ENCODE peak calls at places on chromosomes 4 and X, in six cellular contexts. P is suprapubic skin, M is uterus, U is transverse colon, V is body of pancreas, E is testis. K is an unnamed sample.

GRCh38 chr4:76622126-76622525 is 187.1 kb downstream of the SHROOM3 start:
- DNase-seq in E (no peak), M (no peak), V (peak; percentile 53), U (peak; percentile 27), P (no peak), K (no peak)

GRCh38 chr4:30718021-30718888 is 1.9 kb upstream of the PCDH7 start:
- DNase-seq in V (peak; percentile 22), U (peak; percentile 19), P (no peak), E (peak; percentile 31), M (peak; percentile 57), K (no peak)

GRCh38 chr4:169335331-169335730 is 64.6 kb upstream of the SH3RF1 start:
- DNase-seq in E (no peak), U (no peak), V (no peak), P (no peak), M (no peak), K (no peak)

GRCh38 chr4:88949605-88950004 is 107.4 kb downstream of the FAM13A start:
- DNase-seq in V (no peak), P (no peak), E (no peak), U (no peak), M (no peak), K (no peak)

GRCh38 chr4:128758314-128758922 is 51.1 kb upstream of the JADE1 start:
- DNase-seq in V (no peak), U (no peak), P (no peak), M (no peak), E (no peak), K (no peak)

GRCh38 chr4:53100801-53101581 is 238.9 kb downstream of the RASL11B start:
- DNase-seq in U (no peak), V (no peak), P (no peak), M (no peak), E (no peak), K (no peak)

GRCh38 chrX:137566746-137567473 is 983 bp downstream of the ZIC3 start:
- DNase-seq in M (no peak), U (no peak), E (no peak), P (no peak), V (no peak), K (no peak)

GRCh38 chr4:148029781-148030180 is 297.9 kb downstream of the ARHGAP10 start:
- DNase-seq in M (no peak), U (no peak), E (no peak), V (no peak), P (no peak), K (no peak)

GRCh38 chr4:77800483-77801259 is 18.5 kb downstream of the CNOT6L start:
- DNase-seq in P (no peak), V (no peak), E (no peak), M (no peak), U (no peak), K (no peak)

GRCh38 chr4:77201857-77202256 is 44.9 kb downstream of the CCNG2 start:
- DNase-seq in V (no peak), U (no peak), E (no peak), M (no peak), P (no peak), K (no peak)

GRCh38 chr4:211033-211511 is 86.8 kb downstream of the ZNF718 start:
- DNase-seq in M (no peak), U (no peak), E (no peak), V (no peak), P (no peak), K (no peak)

GRCh38 chr4:1215347-1216075 is 33.4 kb downstream of the CTBP1 start:
- DNase-seq in U (peak; percentile 74), P (no peak), V (no peak), M (peak; percentile 70), E (peak; percentile 74), K (no peak)

GRCh38 chr4:137083571-137083970 is 448.7 kb downstream of the PCDH18 start:
- DNase-seq in M (no peak), E (no peak), V (no peak), P (no peak), U (no peak), K (no peak)

GRCh38 chr4:579543-580175 is 3.6 kb upstream of the TMEM271 start:
- DNase-seq in U (no peak), M (no peak), E (no peak), V (no peak), P (no peak), K (no peak)

GRCh38 chr4:184955636-184956035 is 62.7 kb upstream of the HELT start:
- DNase-seq in U (no peak), E (no peak), M (no peak), V (no peak), P (no peak), K (no peak)

GRCh38 chrX:68438575-68438974 is 5.3 kb upstream of the OPHN1 start:
- DNase-seq in E (no peak), V (no peak), P (no peak), U (no peak), M (no peak), K (no peak)

GRCh38 chrX:96837808-96838207 is 45.9 kb upstream of the RPA4 start:
- DNase-seq in E (no peak), M (no peak), V (no peak), U (no peak), P (no peak), K (no peak)

GRCh38 chr4:89468632-89469031 is 161.0 kb upstream of the GPRIN3 start:
- DNase-seq in P (no peak), V (no peak), U (no peak), E (no peak), M (no peak), K (no peak)

GRCh38 chrX:21963736-21964135 is 23.2 kb downstream of the SMS start:
- DNase-seq in E (no peak), M (no peak), P (no peak), U (no peak), V (no peak), K (peak; percentile 53)

GRCh38 chr4:109735566-109736454 is 5.9 kb upstream of the PLA2G12A start:
- DNase-seq in U (peak; percentile 31), V (peak; percentile 81), E (peak; percentile 19), M (no peak), P (no peak), K (no peak)

GRCh38 chrX:47175588-47175980 is 18.0 kb upstream of the UBA1 start:
- DNase-seq in M (no peak), E (no peak), V (no peak), P (peak; percentile 51), U (no peak), K (no peak)

GRCh38 chr4:721261-722171 is 15.9 kb downstream of the PCGF3 start:
- DNase-seq in V (no peak), P (no peak), E (peak; percentile 89), M (peak; percentile 49), U (peak; percentile 36), K (peak; percentile 65)

GRCh38 chr4:38967260-38968095 is 64.7 kb downstream of the TMEM156 start:
- DNase-seq in E (no peak), U (no peak), M (no peak), P (no peak), V (no peak), K (peak; percentile 25)

GRCh38 chr4:132317923-132318322 is 831.2 kb upstream of the PCDH10 start:
- DNase-seq in V (no peak), E (no peak), U (no peak), P (no peak), M (no peak), K (no peak)

GRCh38 chr4:149077142-149077541 is 634.9 kb upstream of the NR3C2 start:
- DNase-seq in U (no peak), M (no peak), V (no peak), E (no peak), P (no peak), K (no peak)

GRCh38 chr4:184168406-184169019 is 49.2 kb downstream of the ENPP6 start:
- DNase-seq in M (peak; percentile 61), P (peak; percentile 78), V (peak; percentile 83), E (peak; percentile 86), U (peak; percentile 69), K (peak; percentile 84)

GRCh38 chr4:147480891-147481576 is at the start of gene EDNRA:
- DNase-seq in V (no peak), U (no peak), P (no peak), M (peak; percentile 48), E (peak; percentile 44), K (peak; percentile 23)

GRCh38 chr4:24065974-24066373 is 176.1 kb upstream of the PPARGC1A start:
- DNase-seq in E (no peak), M (no peak), U (no peak), P (no peak), V (no peak), K (no peak)

GRCh38 chr4:125390126-125390525 is 75.4 kb downstream of the FAT4 start:
- DNase-seq in P (no peak), M (peak; percentile 21), V (no peak), U (no peak), E (no peak), K (no peak)

GRCh38 chr4:71006203-71006907 is 12.9 kb downstream of the DCK start:
- DNase-seq in V (no peak), E (no peak), P (no peak), U (no peak), M (no peak), K (no peak)

GRCh38 chr4:62470020-62470419 is 1269.9 kb downstream of the ADGRL3 start:
- DNase-seq in U (no peak), M (no peak), P (no peak), E (no peak), V (no peak), K (no peak)

GRCh38 chr4:17511950-17512795 is at the start of gene QDPR:
- DNase-seq in U (peak; percentile 85), P (peak; percentile 84), E (peak; percentile 70), V (peak; percentile 90), M (peak; percentile 59), K (peak; percentile 87)
- TF ChIP-seq POLR2A in U (no peak), P (no peak), E (no peak), V (peak; percentile 61), M (no peak), K (peak; percentile 72)

GRCh38 chr4:56406151-56406550 is 18.9 kb upstream of the AASDH start:
- DNase-seq in P (no peak), V (no peak), M (no peak), U (no peak), E (no peak), K (no peak)
- H3K36me3 ChIP-seq in P (peaks cover 19% of the 10 kb centered on the region), V (no peaks in the 10 kb centered on the region), M (no peaks in the 10 kb centered on the region), U (peaks cover 4% of the 10 kb centered on the region), E (no peaks in the 10 kb centered on the region), K (no peaks in the 10 kb centered on the region)

GRCh38 chrX:20266810-20267598 is at the start of gene RPS6KA3:
- DNase-seq in E (peak; percentile 94), M (peak; percentile 89), V (peak; percentile 92), U (peak; percentile 94), P (peak; percentile 93), K (peak; percentile 95)
- TF ChIP-seq POLR2A in E (no peak), M (peak; percentile 74), V (peak; percentile 76), U (peak; percentile 78), P (no peak), K (peak; percentile 41)

GRCh38 chrX:2483398-2483797 is 17.4 kb downstream of the DHRSX start:
- DNase-seq in U (no peak), V (peak; percentile 51), P (no peak), E (no peak), M (no peak), K (no peak)

GRCh38 chrX:2484232-2484631 is 16.5 kb downstream of the DHRSX start:
- DNase-seq in E (no peak), V (no peak), U (no peak), M (no peak), P (peak; percentile 49), K (no peak)

GRCh38 chrX:2485460-2485753 is 15.4 kb downstream of the DHRSX start:
- DNase-seq in V (no peak), E (no peak), M (no peak), U (no peak), P (no peak), K (no peak)

GRCh38 chrX:2485789-2486345 is 14.9 kb downstream of the DHRSX start:
- DNase-seq in E (no peak), U (no peak), V (no peak), P (no peak), M (no peak), K (no peak)

GRCh38 chrX:2484721-2485459 is 15.9 kb downstream of the DHRSX start:
- DNase-seq in U (no peak), V (no peak), E (peak; percentile 53), P (no peak), M (no peak), K (no peak)
- H3K36me3 ChIP-seq in U (peaks cover 38% of the 10 kb centered on the region), V (peaks cover 20% of the 10 kb centered on the region), E (no peaks in the 10 kb centered on the region), P (peaks cover 35% of the 10 kb centered on the region), M (no peaks in the 10 kb centered on the region), K (peaks cover 38% of the 10 kb centered on the region)

K was measured in adrenal gland.